ENCODE peak calls at places on chromosomes 12 and 14, in ten cellular contexts. One of them, this sample, is unnamed.

GRCh38 chr12:124457287-124458219 is 109.9 kb downstream of the NCOR2 start:
- DNase-seq in HT-29: no peak
- DNase-seq in EL: peak; percentile 87
- DNase-seq in foreskin fibroblast: peak; percentile 91
- DNase-seq in GOT3: no peak
- DNase-seq in GM12865: peak; percentile 68
- DNase-seq in Calu3: no peak
- DNase-seq in GM20000: peak; percentile 83
- DNase-seq in caudate nucleus: peak; percentile 73
- DNase-seq in ACHN: no peak
- DNase-seq in this sample: peak; percentile 65

GRCh38 chr14:75438486-75439080 is 10.8 kb downstream of the JDP2 start:
- DNase-seq in EL: no peak
- DNase-seq in caudate nucleus: no peak
- DNase-seq in Calu3: no peak
- DNase-seq in GM12865: no peak
- DNase-seq in foreskin fibroblast: no peak
- DNase-seq in GM20000: no peak
- DNase-seq in HT-29: no peak
- DNase-seq in ACHN: no peak
- DNase-seq in GOT3: no peak
- DNase-seq in this sample: peak; percentile 17

GRCh38 chr14:63614964-63615363 is 26.7 kb downstream of the WDR89 start:
- DNase-seq in GOT3: no peak
- DNase-seq in GM12865: no peak
- DNase-seq in Calu3: no peak
- DNase-seq in ACHN: no peak
- DNase-seq in foreskin fibroblast: peak; percentile 74
- DNase-seq in EL: peak; percentile 44
- DNase-seq in HT-29: no peak
- DNase-seq in GM20000: no peak
- DNase-seq in caudate nucleus: no peak
- DNase-seq in this sample: no peak

GRCh38 chr14:55752580-55753365 is 172.8 kb downstream of the KTN1 start:
- DNase-seq in GOT3: no peak
- DNase-seq in GM20000: no peak
- DNase-seq in HT-29: peak; percentile 78
- DNase-seq in Calu3: peak; percentile 78
- DNase-seq in caudate nucleus: no peak
- DNase-seq in ACHN: no peak
- DNase-seq in GM12865: no peak
- DNase-seq in EL: peak; percentile 74
- DNase-seq in foreskin fibroblast: peak; percentile 84
- DNase-seq in this sample: no peak

GRCh38 chr12:16914853-16915252 is 308.9 kb upstream of the LMO3 start:
- DNase-seq in GM12865: no peak
- DNase-seq in foreskin fibroblast: no peak
- DNase-seq in GOT3: no peak
- DNase-seq in ACHN: no peak
- DNase-seq in EL: no peak
- DNase-seq in GM20000: no peak
- DNase-seq in Calu3: no peak
- DNase-seq in caudate nucleus: no peak
- DNase-seq in HT-29: no peak
- DNase-seq in this sample: no peak

GRCh38 chr12:53233671-53234091 is 1.7 kb upstream of the RARG start:
- DNase-seq in HT-29: no peak
- DNase-seq in Calu3: no peak
- DNase-seq in foreskin fibroblast: peak; percentile 78
- DNase-seq in GM20000: no peak
- DNase-seq in GOT3: no peak
- DNase-seq in ACHN: no peak
- DNase-seq in GM12865: no peak
- DNase-seq in caudate nucleus: no peak
- DNase-seq in EL: no peak
- DNase-seq in this sample: no peak

GRCh38 chr14:32507029-32507984 is 178.2 kb downstream of the AKAP6 start:
- DNase-seq in GM12865: no peak
- DNase-seq in HT-29: no peak
- DNase-seq in GM20000: no peak
- DNase-seq in Calu3: peak; percentile 1
- DNase-seq in ACHN: peak; percentile 25
- DNase-seq in foreskin fibroblast: peak; percentile 90
- DNase-seq in EL: peak; percentile 78
- DNase-seq in GOT3: no peak
- DNase-seq in caudate nucleus: no peak
- DNase-seq in this sample: no peak

GRCh38 chr14:63204407-63205280 is at the start of gene RHOJ:
- DNase-seq in GM12865: no peak
- DNase-seq in HT-29: no peak
- DNase-seq in caudate nucleus: no peak
- DNase-seq in GM20000: no peak
- DNase-seq in EL: peak; percentile 37
- DNase-seq in foreskin fibroblast: peak; percentile 54
- DNase-seq in GOT3: no peak
- DNase-seq in Calu3: no peak
- DNase-seq in ACHN: no peak
- DNase-seq in this sample: peak; percentile 36

This sample was measured in anterior cingulate cortex.